ENCODE peak calls at places on chromosomes 3 and 15, in nine cellular contexts. One of them, this sample, is unnamed.

GRCh38 chr15:100672959-100673358 is 70.6 kb downstream of the ASB7 start:
- ATAC-seq in GM23338: no peak
- ATAC-seq in activated naive CD8-positive, alpha-beta T cell treated with anti-CD3 and anti-CD28 coated beads, Interleukin-2, amount 10 ng/mL, durations not matched to agents 7 days and 5 days: no peak
- ATAC-seq in HepG2: no peak
- ATAC-seq in activated CD4-positive, alpha-beta T cell treated with anti-CD3 and anti-CD28 coated beads for 36 hours: no peak
- ATAC-seq in activated CD8-positive, alpha-beta T cell treated with anti-CD3 and anti-CD28 coated beads, Interleukin-2, amount 10 ng/mL, durations not matched to agents 7 days and 5 days: no peak
- ATAC-seq in heart right ventricle: no peak
- ATAC-seq in stimulated activated naive CD8-positive, alpha-beta T cell treated with anti-CD3 and anti-CD28 coated beads, Interleukin-15, amount 100 ng/mL, for 72 hours: no peak
- ATAC-seq in pancreas: no peak
- ATAC-seq in this sample: no peak

GRCh38 chr15:93246266-93247242 is 157.5 kb upstream of the RGMA start:
- ATAC-seq in GM23338: no peak
- ATAC-seq in activated naive CD8-positive, alpha-beta T cell treated with anti-CD3 and anti-CD28 coated beads, Interleukin-2, amount 10 ng/mL, durations not matched to agents 7 days and 5 days: no peak
- ATAC-seq in HepG2: no peak
- ATAC-seq in activated CD4-positive, alpha-beta T cell treated with anti-CD3 and anti-CD28 coated beads for 36 hours: no peak
- ATAC-seq in activated CD8-positive, alpha-beta T cell treated with anti-CD3 and anti-CD28 coated beads, Interleukin-2, amount 10 ng/mL, durations not matched to agents 7 days and 5 days: no peak
- ATAC-seq in heart right ventricle: no peak
- ATAC-seq in stimulated activated naive CD8-positive, alpha-beta T cell treated with anti-CD3 and anti-CD28 coated beads, Interleukin-15, amount 100 ng/mL, for 72 hours: no peak
- ATAC-seq in pancreas: no peak
- ATAC-seq in this sample: no peak

GRCh38 chr15:27958911-27959598 is 140.1 kb downstream of the OCA2 start:
- ATAC-seq in GM23338: no peak
- ATAC-seq in activated naive CD8-positive, alpha-beta T cell treated with anti-CD3 and anti-CD28 coated beads, Interleukin-2, amount 10 ng/mL, durations not matched to agents 7 days and 5 days: no peak
- ATAC-seq in HepG2: no peak
- ATAC-seq in activated CD4-positive, alpha-beta T cell treated with anti-CD3 and anti-CD28 coated beads for 36 hours: no peak
- ATAC-seq in activated CD8-positive, alpha-beta T cell treated with anti-CD3 and anti-CD28 coated beads, Interleukin-2, amount 10 ng/mL, durations not matched to agents 7 days and 5 days: no peak
- ATAC-seq in heart right ventricle: no peak
- ATAC-seq in stimulated activated naive CD8-positive, alpha-beta T cell treated with anti-CD3 and anti-CD28 coated beads, Interleukin-15, amount 100 ng/mL, for 72 hours: no peak
- ATAC-seq in pancreas: no peak
- ATAC-seq in this sample: peak

GRCh38 chr15:88844749-88845386 is 41.6 kb downstream of the ACAN start:
- ATAC-seq in GM23338: no peak
- ATAC-seq in activated naive CD8-positive, alpha-beta T cell treated with anti-CD3 and anti-CD28 coated beads, Interleukin-2, amount 10 ng/mL, durations not matched to agents 7 days and 5 days: no peak
- ATAC-seq in HepG2: no peak
- ATAC-seq in activated CD4-positive, alpha-beta T cell treated with anti-CD3 and anti-CD28 coated beads for 36 hours: peak
- ATAC-seq in activated CD8-positive, alpha-beta T cell treated with anti-CD3 and anti-CD28 coated beads, Interleukin-2, amount 10 ng/mL, durations not matched to agents 7 days and 5 days: no peak
- ATAC-seq in heart right ventricle: no peak
- ATAC-seq in stimulated activated naive CD8-positive, alpha-beta T cell treated with anti-CD3 and anti-CD28 coated beads, Interleukin-15, amount 100 ng/mL, for 72 hours: peak
- ATAC-seq in pancreas: no peak
- ATAC-seq in this sample: no peak

GRCh38 chr3:20043398-20043797 is 3.2 kb downstream of the KAT2B start:
- ATAC-seq in GM23338: no peak
- ATAC-seq in activated naive CD8-positive, alpha-beta T cell treated with anti-CD3 and anti-CD28 coated beads, Interleukin-2, amount 10 ng/mL, durations not matched to agents 7 days and 5 days: peak
- ATAC-seq in HepG2: no peak
- ATAC-seq in activated CD4-positive, alpha-beta T cell treated with anti-CD3 and anti-CD28 coated beads for 36 hours: no peak
- ATAC-seq in activated CD8-positive, alpha-beta T cell treated with anti-CD3 and anti-CD28 coated beads, Interleukin-2, amount 10 ng/mL, durations not matched to agents 7 days and 5 days: peak
- ATAC-seq in heart right ventricle: peak
- ATAC-seq in stimulated activated naive CD8-positive, alpha-beta T cell treated with anti-CD3 and anti-CD28 coated beads, Interleukin-15, amount 100 ng/mL, for 72 hours: no peak
- ATAC-seq in pancreas: peak
- ATAC-seq in this sample: peak

GRCh38 chr3:129425213-129425612 is 3.2 kb downstream of the EFCAB12 start:
- ATAC-seq in GM23338: peak
- ATAC-seq in activated naive CD8-positive, alpha-beta T cell treated with anti-CD3 and anti-CD28 coated beads, Interleukin-2, amount 10 ng/mL, durations not matched to agents 7 days and 5 days: no peak
- ATAC-seq in HepG2: no peak
- ATAC-seq in activated CD4-positive, alpha-beta T cell treated with anti-CD3 and anti-CD28 coated beads for 36 hours: no peak
- ATAC-seq in activated CD8-positive, alpha-beta T cell treated with anti-CD3 and anti-CD28 coated beads, Interleukin-2, amount 10 ng/mL, durations not matched to agents 7 days and 5 days: no peak
- ATAC-seq in heart right ventricle: no peak
- ATAC-seq in stimulated activated naive CD8-positive, alpha-beta T cell treated with anti-CD3 and anti-CD28 coated beads, Interleukin-15, amount 100 ng/mL, for 72 hours: no peak
- ATAC-seq in pancreas: no peak
- ATAC-seq in this sample: no peak

GRCh38 chr15:90248760-90249122 is 615 bp upstream of the TTLL13 start:
- ATAC-seq in GM23338: no peak
- ATAC-seq in activated naive CD8-positive, alpha-beta T cell treated with anti-CD3 and anti-CD28 coated beads, Interleukin-2, amount 10 ng/mL, durations not matched to agents 7 days and 5 days: no peak
- ATAC-seq in HepG2: no peak
- ATAC-seq in activated CD4-positive, alpha-beta T cell treated with anti-CD3 and anti-CD28 coated beads for 36 hours: no peak
- ATAC-seq in activated CD8-positive, alpha-beta T cell treated with anti-CD3 and anti-CD28 coated beads, Interleukin-2, amount 10 ng/mL, durations not matched to agents 7 days and 5 days: no peak
- ATAC-seq in heart right ventricle: peak
- ATAC-seq in stimulated activated naive CD8-positive, alpha-beta T cell treated with anti-CD3 and anti-CD28 coated beads, Interleukin-15, amount 100 ng/mL, for 72 hours: peak
- ATAC-seq in pancreas: peak
- ATAC-seq in this sample: no peak

GRCh38 chr3:10992946-10993728 is 589 bp downstream of the SLC6A1 start:
- ATAC-seq in GM23338: peak
- ATAC-seq in activated naive CD8-positive, alpha-beta T cell treated with anti-CD3 and anti-CD28 coated beads, Interleukin-2, amount 10 ng/mL, durations not matched to agents 7 days and 5 days: no peak
- ATAC-seq in HepG2: no peak
- ATAC-seq in activated CD4-positive, alpha-beta T cell treated with anti-CD3 and anti-CD28 coated beads for 36 hours: peak
- ATAC-seq in activated CD8-positive, alpha-beta T cell treated with anti-CD3 and anti-CD28 coated beads, Interleukin-2, amount 10 ng/mL, durations not matched to agents 7 days and 5 days: no peak
- ATAC-seq in heart right ventricle: peak
- ATAC-seq in stimulated activated naive CD8-positive, alpha-beta T cell treated with anti-CD3 and anti-CD28 coated beads, Interleukin-15, amount 100 ng/mL, for 72 hours: no peak
- ATAC-seq in pancreas: no peak
- ATAC-seq in this sample: peak

GRCh38 chr3:55723653-55724406 is 236.7 kb upstream of the WNT5A start:
- ATAC-seq in GM23338: peak
- ATAC-seq in activated naive CD8-positive, alpha-beta T cell treated with anti-CD3 and anti-CD28 coated beads, Interleukin-2, amount 10 ng/mL, durations not matched to agents 7 days and 5 days: no peak
- ATAC-seq in HepG2: no peak
- ATAC-seq in activated CD4-positive, alpha-beta T cell treated with anti-CD3 and anti-CD28 coated beads for 36 hours: no peak
- ATAC-seq in activated CD8-positive, alpha-beta T cell treated with anti-CD3 and anti-CD28 coated beads, Interleukin-2, amount 10 ng/mL, durations not matched to agents 7 days and 5 days: no peak
- ATAC-seq in heart right ventricle: no peak
- ATAC-seq in stimulated activated naive CD8-positive, alpha-beta T cell treated with anti-CD3 and anti-CD28 coated beads, Interleukin-15, amount 100 ng/mL, for 72 hours: no peak
- ATAC-seq in pancreas: no peak
- ATAC-seq in this sample: no peak

GRCh38 chr3:120102674-120103073 is 8.4 kb upstream of the GSK3B start:
- ATAC-seq in GM23338: no peak
- ATAC-seq in activated naive CD8-positive, alpha-beta T cell treated with anti-CD3 and anti-CD28 coated beads, Interleukin-2, amount 10 ng/mL, durations not matched to agents 7 days and 5 days: no peak
- ATAC-seq in HepG2: no peak
- ATAC-seq in activated CD4-positive, alpha-beta T cell treated with anti-CD3 and anti-CD28 coated beads for 36 hours: no peak
- ATAC-seq in activated CD8-positive, alpha-beta T cell treated with anti-CD3 and anti-CD28 coated beads, Interleukin-2, amount 10 ng/mL, durations not matched to agents 7 days and 5 days: no peak
- ATAC-seq in heart right ventricle: peak
- ATAC-seq in stimulated activated naive CD8-positive, alpha-beta T cell treated with anti-CD3 and anti-CD28 coated beads, Interleukin-15, amount 100 ng/mL, for 72 hours: no peak
- ATAC-seq in pancreas: peak
- ATAC-seq in this sample: peak

GRCh38 chr3:134427400-134428111 is 53.3 kb upstream of the AMOTL2 start:
- ATAC-seq in GM23338: no peak
- ATAC-seq in activated naive CD8-positive, alpha-beta T cell treated with anti-CD3 and anti-CD28 coated beads, Interleukin-2, amount 10 ng/mL, durations not matched to agents 7 days and 5 days: no peak
- ATAC-seq in HepG2: peak
- ATAC-seq in activated CD4-positive, alpha-beta T cell treated with anti-CD3 and anti-CD28 coated beads for 36 hours: no peak
- ATAC-seq in activated CD8-positive, alpha-beta T cell treated with anti-CD3 and anti-CD28 coated beads, Interleukin-2, amount 10 ng/mL, durations not matched to agents 7 days and 5 days: no peak
- ATAC-seq in heart right ventricle: no peak
- ATAC-seq in stimulated activated naive CD8-positive, alpha-beta T cell treated with anti-CD3 and anti-CD28 coated beads, Interleukin-15, amount 100 ng/mL, for 72 hours: no peak
- ATAC-seq in pancreas: peak
- ATAC-seq in this sample: peak

GRCh38 chr15:35546581-35547381 is 816 bp upstream of the DPH6 start:
- ATAC-seq in GM23338: no peak
- ATAC-seq in activated naive CD8-positive, alpha-beta T cell treated with anti-CD3 and anti-CD28 coated beads, Interleukin-2, amount 10 ng/mL, durations not matched to agents 7 days and 5 days: no peak
- ATAC-seq in HepG2: peak
- ATAC-seq in activated CD4-positive, alpha-beta T cell treated with anti-CD3 and anti-CD28 coated beads for 36 hours: no peak
- ATAC-seq in activated CD8-positive, alpha-beta T cell treated with anti-CD3 and anti-CD28 coated beads, Interleukin-2, amount 10 ng/mL, durations not matched to agents 7 days and 5 days: no peak
- ATAC-seq in heart right ventricle: peak
- ATAC-seq in stimulated activated naive CD8-positive, alpha-beta T cell treated with anti-CD3 and anti-CD28 coated beads, Interleukin-15, amount 100 ng/mL, for 72 hours: no peak
- ATAC-seq in pancreas: peak
- ATAC-seq in this sample: no peak

GRCh38 chr3:177932346-177932745 is 603.9 kb upstream of the KCNMB2 start:
- ATAC-seq in GM23338: no peak
- ATAC-seq in activated naive CD8-positive, alpha-beta T cell treated with anti-CD3 and anti-CD28 coated beads, Interleukin-2, amount 10 ng/mL, durations not matched to agents 7 days and 5 days: no peak
- ATAC-seq in HepG2: no peak
- ATAC-seq in activated CD4-positive, alpha-beta T cell treated with anti-CD3 and anti-CD28 coated beads for 36 hours: no peak
- ATAC-seq in activated CD8-positive, alpha-beta T cell treated with anti-CD3 and anti-CD28 coated beads, Interleukin-2, amount 10 ng/mL, durations not matched to agents 7 days and 5 days: no peak
- ATAC-seq in heart right ventricle: no peak
- ATAC-seq in stimulated activated naive CD8-positive, alpha-beta T cell treated with anti-CD3 and anti-CD28 coated beads, Interleukin-15, amount 100 ng/mL, for 72 hours: no peak
- ATAC-seq in pancreas: no peak
- ATAC-seq in this sample: no peak

GRCh38 chr3:122353901-122354401 is 28.9 kb downstream of the CSTA start:
- ATAC-seq in GM23338: no peak
- ATAC-seq in activated naive CD8-positive, alpha-beta T cell treated with anti-CD3 and anti-CD28 coated beads, Interleukin-2, amount 10 ng/mL, durations not matched to agents 7 days and 5 days: no peak
- ATAC-seq in HepG2: no peak
- ATAC-seq in activated CD4-positive, alpha-beta T cell treated with anti-CD3 and anti-CD28 coated beads for 36 hours: no peak
- ATAC-seq in activated CD8-positive, alpha-beta T cell treated with anti-CD3 and anti-CD28 coated beads, Interleukin-2, amount 10 ng/mL, durations not matched to agents 7 days and 5 days: no peak
- ATAC-seq in heart right ventricle: no peak
- ATAC-seq in stimulated activated naive CD8-positive, alpha-beta T cell treated with anti-CD3 and anti-CD28 coated beads, Interleukin-15, amount 100 ng/mL, for 72 hours: no peak
- ATAC-seq in pancreas: no peak
- ATAC-seq in this sample: no peak

GRCh38 chr15:69225355-69226027 is 65.1 kb downstream of the GLCE start:
- ATAC-seq in GM23338: no peak
- ATAC-seq in activated naive CD8-positive, alpha-beta T cell treated with anti-CD3 and anti-CD28 coated beads, Interleukin-2, amount 10 ng/mL, durations not matched to agents 7 days and 5 days: no peak
- ATAC-seq in HepG2: peak
- ATAC-seq in activated CD4-positive, alpha-beta T cell treated with anti-CD3 and anti-CD28 coated beads for 36 hours: no peak
- ATAC-seq in activated CD8-positive, alpha-beta T cell treated with anti-CD3 and anti-CD28 coated beads, Interleukin-2, amount 10 ng/mL, durations not matched to agents 7 days and 5 days: no peak
- ATAC-seq in heart right ventricle: peak
- ATAC-seq in stimulated activated naive CD8-positive, alpha-beta T cell treated with anti-CD3 and anti-CD28 coated beads, Interleukin-15, amount 100 ng/mL, for 72 hours: no peak
- ATAC-seq in pancreas: peak
- ATAC-seq in this sample: peak

GRCh38 chr15:62344806-62345539 is 179.9 kb upstream of the C2CD4B start:
- ATAC-seq in GM23338: peak
- ATAC-seq in activated naive CD8-positive, alpha-beta T cell treated with anti-CD3 and anti-CD28 coated beads, Interleukin-2, amount 10 ng/mL, durations not matched to agents 7 days and 5 days: peak
- ATAC-seq in HepG2: peak
- ATAC-seq in activated CD4-positive, alpha-beta T cell treated with anti-CD3 and anti-CD28 coated beads for 36 hours: peak
- ATAC-seq in activated CD8-positive, alpha-beta T cell treated with anti-CD3 and anti-CD28 coated beads, Interleukin-2, amount 10 ng/mL, durations not matched to agents 7 days and 5 days: peak
- ATAC-seq in heart right ventricle: peak
- ATAC-seq in stimulated activated naive CD8-positive, alpha-beta T cell treated with anti-CD3 and anti-CD28 coated beads, Interleukin-15, amount 100 ng/mL, for 72 hours: peak
- ATAC-seq in pancreas: peak
- ATAC-seq in this sample: peak

GRCh38 chr3:124079912-124080276 is 88.0 kb upstream of the ROPN1 start:
- ATAC-seq in GM23338: no peak
- ATAC-seq in activated naive CD8-positive, alpha-beta T cell treated with anti-CD3 and anti-CD28 coated beads, Interleukin-2, amount 10 ng/mL, durations not matched to agents 7 days and 5 days: no peak
- ATAC-seq in HepG2: no peak
- ATAC-seq in activated CD4-positive, alpha-beta T cell treated with anti-CD3 and anti-CD28 coated beads for 36 hours: no peak
- ATAC-seq in activated CD8-positive, alpha-beta T cell treated with anti-CD3 and anti-CD28 coated beads, Interleukin-2, amount 10 ng/mL, durations not matched to agents 7 days and 5 days: no peak
- ATAC-seq in heart right ventricle: no peak
- ATAC-seq in stimulated activated naive CD8-positive, alpha-beta T cell treated with anti-CD3 and anti-CD28 coated beads, Interleukin-15, amount 100 ng/mL, for 72 hours: no peak
- ATAC-seq in pancreas: no peak
- ATAC-seq in this sample: no peak

GRCh38 chr3:172394692-172395091 is 53.6 kb downstream of the GHSR start:
- ATAC-seq in GM23338: no peak
- ATAC-seq in activated naive CD8-positive, alpha-beta T cell treated with anti-CD3 and anti-CD28 coated beads, Interleukin-2, amount 10 ng/mL, durations not matched to agents 7 days and 5 days: no peak
- ATAC-seq in HepG2: no peak
- ATAC-seq in activated CD4-positive, alpha-beta T cell treated with anti-CD3 and anti-CD28 coated beads for 36 hours: no peak
- ATAC-seq in activated CD8-positive, alpha-beta T cell treated with anti-CD3 and anti-CD28 coated beads, Interleukin-2, amount 10 ng/mL, durations not matched to agents 7 days and 5 days: no peak
- ATAC-seq in heart right ventricle: no peak
- ATAC-seq in stimulated activated naive CD8-positive, alpha-beta T cell treated with anti-CD3 and anti-CD28 coated beads, Interleukin-15, amount 100 ng/mL, for 72 hours: no peak
- ATAC-seq in pancreas: no peak
- ATAC-seq in this sample: no peak

GRCh38 chr3:144546539-144546938 is 574.9 kb downstream of the DIPK2A start:
- ATAC-seq in GM23338: no peak
- ATAC-seq in activated naive CD8-positive, alpha-beta T cell treated with anti-CD3 and anti-CD28 coated beads, Interleukin-2, amount 10 ng/mL, durations not matched to agents 7 days and 5 days: no peak
- ATAC-seq in HepG2: no peak
- ATAC-seq in activated CD4-positive, alpha-beta T cell treated with anti-CD3 and anti-CD28 coated beads for 36 hours: no peak
- ATAC-seq in activated CD8-positive, alpha-beta T cell treated with anti-CD3 and anti-CD28 coated beads, Interleukin-2, amount 10 ng/mL, durations not matched to agents 7 days and 5 days: no peak
- ATAC-seq in heart right ventricle: no peak
- ATAC-seq in stimulated activated naive CD8-positive, alpha-beta T cell treated with anti-CD3 and anti-CD28 coated beads, Interleukin-15, amount 100 ng/mL, for 72 hours: no peak
- ATAC-seq in pancreas: no peak
- ATAC-seq in this sample: no peak

GRCh38 chr3:98359993-98360675 is 6.5 kb downstream of the OR5K4 start:
- ATAC-seq in GM23338: peak
- ATAC-seq in activated naive CD8-positive, alpha-beta T cell treated with anti-CD3 and anti-CD28 coated beads, Interleukin-2, amount 10 ng/mL, durations not matched to agents 7 days and 5 days: peak
- ATAC-seq in HepG2: peak
- ATAC-seq in activated CD4-positive, alpha-beta T cell treated with anti-CD3 and anti-CD28 coated beads for 36 hours: peak
- ATAC-seq in activated CD8-positive, alpha-beta T cell treated with anti-CD3 and anti-CD28 coated beads, Interleukin-2, amount 10 ng/mL, durations not matched to agents 7 days and 5 days: peak
- ATAC-seq in heart right ventricle: no peak
- ATAC-seq in stimulated activated naive CD8-positive, alpha-beta T cell treated with anti-CD3 and anti-CD28 coated beads, Interleukin-15, amount 100 ng/mL, for 72 hours: peak
- ATAC-seq in pancreas: no peak
- ATAC-seq in this sample: peak

GRCh38 chr15:22811640-22812039 is 25.2 kb downstream of the NIPA1 start:
- ATAC-seq in GM23338: peak
- ATAC-seq in activated naive CD8-positive, alpha-beta T cell treated with anti-CD3 and anti-CD28 coated beads, Interleukin-2, amount 10 ng/mL, durations not matched to agents 7 days and 5 days: peak
- ATAC-seq in HepG2: peak
- ATAC-seq in activated CD4-positive, alpha-beta T cell treated with anti-CD3 and anti-CD28 coated beads for 36 hours: no peak
- ATAC-seq in activated CD8-positive, alpha-beta T cell treated with anti-CD3 and anti-CD28 coated beads, Interleukin-2, amount 10 ng/mL, durations not matched to agents 7 days and 5 days: no peak
- ATAC-seq in heart right ventricle: peak
- ATAC-seq in stimulated activated naive CD8-positive, alpha-beta T cell treated with anti-CD3 and anti-CD28 coated beads, Interleukin-15, amount 100 ng/mL, for 72 hours: no peak
- ATAC-seq in pancreas: peak
- ATAC-seq in this sample: peak

GRCh38 chr3:43855674-43856299 is 165.0 kb downstream of the ABHD5 start:
- ATAC-seq in GM23338: peak
- ATAC-seq in activated naive CD8-positive, alpha-beta T cell treated with anti-CD3 and anti-CD28 coated beads, Interleukin-2, amount 10 ng/mL, durations not matched to agents 7 days and 5 days: peak
- ATAC-seq in HepG2: peak
- ATAC-seq in activated CD4-positive, alpha-beta T cell treated with anti-CD3 and anti-CD28 coated beads for 36 hours: peak
- ATAC-seq in activated CD8-positive, alpha-beta T cell treated with anti-CD3 and anti-CD28 coated beads, Interleukin-2, amount 10 ng/mL, durations not matched to agents 7 days and 5 days: peak
- ATAC-seq in heart right ventricle: peak
- ATAC-seq in stimulated activated naive CD8-positive, alpha-beta T cell treated with anti-CD3 and anti-CD28 coated beads, Interleukin-15, amount 100 ng/mL, for 72 hours: peak
- ATAC-seq in pancreas: peak
- ATAC-seq in this sample: peak

GRCh38 chr3:178703268-178703975 is 167.2 kb downstream of the KCNMB2 start:
- ATAC-seq in GM23338: no peak
- ATAC-seq in activated naive CD8-positive, alpha-beta T cell treated with anti-CD3 and anti-CD28 coated beads, Interleukin-2, amount 10 ng/mL, durations not matched to agents 7 days and 5 days: no peak
- ATAC-seq in HepG2: no peak
- ATAC-seq in activated CD4-positive, alpha-beta T cell treated with anti-CD3 and anti-CD28 coated beads for 36 hours: no peak
- ATAC-seq in activated CD8-positive, alpha-beta T cell treated with anti-CD3 and anti-CD28 coated beads, Interleukin-2, amount 10 ng/mL, durations not matched to agents 7 days and 5 days: no peak
- ATAC-seq in heart right ventricle: no peak
- ATAC-seq in stimulated activated naive CD8-positive, alpha-beta T cell treated with anti-CD3 and anti-CD28 coated beads, Interleukin-15, amount 100 ng/mL, for 72 hours: no peak
- ATAC-seq in pancreas: no peak
- ATAC-seq in this sample: peak

GRCh38 chr3:21054064-21054463 is 696.9 kb downstream of the ZNF385D start:
- ATAC-seq in GM23338: no peak
- ATAC-seq in activated naive CD8-positive, alpha-beta T cell treated with anti-CD3 and anti-CD28 coated beads, Interleukin-2, amount 10 ng/mL, durations not matched to agents 7 days and 5 days: no peak
- ATAC-seq in HepG2: no peak
- ATAC-seq in activated CD4-positive, alpha-beta T cell treated with anti-CD3 and anti-CD28 coated beads for 36 hours: no peak
- ATAC-seq in activated CD8-positive, alpha-beta T cell treated with anti-CD3 and anti-CD28 coated beads, Interleukin-2, amount 10 ng/mL, durations not matched to agents 7 days and 5 days: no peak
- ATAC-seq in heart right ventricle: peak
- ATAC-seq in stimulated activated naive CD8-positive, alpha-beta T cell treated with anti-CD3 and anti-CD28 coated beads, Interleukin-15, amount 100 ng/mL, for 72 hours: no peak
- ATAC-seq in pancreas: no peak
- ATAC-seq in this sample: no peak

GRCh38 chr3:43224405-43225073 is 61.8 kb upstream of the SNRK start:
- ATAC-seq in GM23338: no peak
- ATAC-seq in activated naive CD8-positive, alpha-beta T cell treated with anti-CD3 and anti-CD28 coated beads, Interleukin-2, amount 10 ng/mL, durations not matched to agents 7 days and 5 days: no peak
- ATAC-seq in HepG2: no peak
- ATAC-seq in activated CD4-positive, alpha-beta T cell treated with anti-CD3 and anti-CD28 coated beads for 36 hours: peak
- ATAC-seq in activated CD8-positive, alpha-beta T cell treated with anti-CD3 and anti-CD28 coated beads, Interleukin-2, amount 10 ng/mL, durations not matched to agents 7 days and 5 days: no peak
- ATAC-seq in heart right ventricle: no peak
- ATAC-seq in stimulated activated naive CD8-positive, alpha-beta T cell treated with anti-CD3 and anti-CD28 coated beads, Interleukin-15, amount 100 ng/mL, for 72 hours: peak
- ATAC-seq in pancreas: peak
- ATAC-seq in this sample: no peak

GRCh38 chr15:66075947-66076346 is 177.6 kb downstream of the MEGF11 start:
- ATAC-seq in GM23338: no peak
- ATAC-seq in activated naive CD8-positive, alpha-beta T cell treated with anti-CD3 and anti-CD28 coated beads, Interleukin-2, amount 10 ng/mL, durations not matched to agents 7 days and 5 days: no peak
- ATAC-seq in HepG2: no peak
- ATAC-seq in activated CD4-positive, alpha-beta T cell treated with anti-CD3 and anti-CD28 coated beads for 36 hours: no peak
- ATAC-seq in activated CD8-positive, alpha-beta T cell treated with anti-CD3 and anti-CD28 coated beads, Interleukin-2, amount 10 ng/mL, durations not matched to agents 7 days and 5 days: no peak
- ATAC-seq in heart right ventricle: no peak
- ATAC-seq in stimulated activated naive CD8-positive, alpha-beta T cell treated with anti-CD3 and anti-CD28 coated beads, Interleukin-15, amount 100 ng/mL, for 72 hours: no peak
- ATAC-seq in pancreas: no peak
- ATAC-seq in this sample: no peak

GRCh38 chr3:183317886-183318845 is 65.1 kb downstream of the B3GNT5 start:
- ATAC-seq in GM23338: no peak
- ATAC-seq in activated naive CD8-positive, alpha-beta T cell treated with anti-CD3 and anti-CD28 coated beads, Interleukin-2, amount 10 ng/mL, durations not matched to agents 7 days and 5 days: no peak
- ATAC-seq in HepG2: no peak
- ATAC-seq in activated CD4-positive, alpha-beta T cell treated with anti-CD3 and anti-CD28 coated beads for 36 hours: no peak
- ATAC-seq in activated CD8-positive, alpha-beta T cell treated with anti-CD3 and anti-CD28 coated beads, Interleukin-2, amount 10 ng/mL, durations not matched to agents 7 days and 5 days: no peak
- ATAC-seq in heart right ventricle: no peak
- ATAC-seq in stimulated activated naive CD8-positive, alpha-beta T cell treated with anti-CD3 and anti-CD28 coated beads, Interleukin-15, amount 100 ng/mL, for 72 hours: no peak
- ATAC-seq in pancreas: no peak
- ATAC-seq in this sample: peak

GRCh38 chr3:71685686-71686085 is 39.5 kb downstream of the EIF4E3 start:
- ATAC-seq in GM23338: no peak
- ATAC-seq in activated naive CD8-positive, alpha-beta T cell treated with anti-CD3 and anti-CD28 coated beads, Interleukin-2, amount 10 ng/mL, durations not matched to agents 7 days and 5 days: peak
- ATAC-seq in HepG2: no peak
- ATAC-seq in activated CD4-positive, alpha-beta T cell treated with anti-CD3 and anti-CD28 coated beads for 36 hours: no peak
- ATAC-seq in activated CD8-positive, alpha-beta T cell treated with anti-CD3 and anti-CD28 coated beads, Interleukin-2, amount 10 ng/mL, durations not matched to agents 7 days and 5 days: peak
- ATAC-seq in heart right ventricle: no peak
- ATAC-seq in stimulated activated naive CD8-positive, alpha-beta T cell treated with anti-CD3 and anti-CD28 coated beads, Interleukin-15, amount 100 ng/mL, for 72 hours: no peak
- ATAC-seq in pancreas: no peak
- ATAC-seq in this sample: no peak

GRCh38 chr15:63893866-63894661 is 60.3 kb upstream of the HERC1 start:
- ATAC-seq in GM23338: no peak
- ATAC-seq in activated naive CD8-positive, alpha-beta T cell treated with anti-CD3 and anti-CD28 coated beads, Interleukin-2, amount 10 ng/mL, durations not matched to agents 7 days and 5 days: no peak
- ATAC-seq in HepG2: peak
- ATAC-seq in activated CD4-positive, alpha-beta T cell treated with anti-CD3 and anti-CD28 coated beads for 36 hours: no peak
- ATAC-seq in activated CD8-positive, alpha-beta T cell treated with anti-CD3 and anti-CD28 coated beads, Interleukin-2, amount 10 ng/mL, durations not matched to agents 7 days and 5 days: no peak
- ATAC-seq in heart right ventricle: no peak
- ATAC-seq in stimulated activated naive CD8-positive, alpha-beta T cell treated with anti-CD3 and anti-CD28 coated beads, Interleukin-15, amount 100 ng/mL, for 72 hours: no peak
- ATAC-seq in pancreas: no peak
- ATAC-seq in this sample: no peak

GRCh38 chr3:140568842-140569520 is 108.9 kb upstream of the TRIM42 start:
- ATAC-seq in GM23338: no peak
- ATAC-seq in activated naive CD8-positive, alpha-beta T cell treated with anti-CD3 and anti-CD28 coated beads, Interleukin-2, amount 10 ng/mL, durations not matched to agents 7 days and 5 days: no peak
- ATAC-seq in HepG2: no peak
- ATAC-seq in activated CD4-positive, alpha-beta T cell treated with anti-CD3 and anti-CD28 coated beads for 36 hours: no peak
- ATAC-seq in activated CD8-positive, alpha-beta T cell treated with anti-CD3 and anti-CD28 coated beads, Interleukin-2, amount 10 ng/mL, durations not matched to agents 7 days and 5 days: no peak
- ATAC-seq in heart right ventricle: peak
- ATAC-seq in stimulated activated naive CD8-positive, alpha-beta T cell treated with anti-CD3 and anti-CD28 coated beads, Interleukin-15, amount 100 ng/mL, for 72 hours: no peak
- ATAC-seq in pancreas: peak
- ATAC-seq in this sample: no peak

GRCh38 chr3:25854214-25854613 is 64.3 kb downstream of the OXSM start:
- ATAC-seq in GM23338: no peak
- ATAC-seq in activated naive CD8-positive, alpha-beta T cell treated with anti-CD3 and anti-CD28 coated beads, Interleukin-2, amount 10 ng/mL, durations not matched to agents 7 days and 5 days: no peak
- ATAC-seq in HepG2: no peak
- ATAC-seq in activated CD4-positive, alpha-beta T cell treated with anti-CD3 and anti-CD28 coated beads for 36 hours: no peak
- ATAC-seq in activated CD8-positive, alpha-beta T cell treated with anti-CD3 and anti-CD28 coated beads, Interleukin-2, amount 10 ng/mL, durations not matched to agents 7 days and 5 days: no peak
- ATAC-seq in heart right ventricle: no peak
- ATAC-seq in stimulated activated naive CD8-positive, alpha-beta T cell treated with anti-CD3 and anti-CD28 coated beads, Interleukin-15, amount 100 ng/mL, for 72 hours: no peak
- ATAC-seq in pancreas: peak
- ATAC-seq in this sample: no peak

This sample was measured in esophagus mucosa.